ENCODE peak calls at places on chromosomes 2 and 18, in ten cellular contexts. F, C, D, O, R, J, W, X, K and L are unnamed samples.

GRCh38 chr2:240642061-240642805 is 17.0 kb downstream of the GPR35 start:
- DNase-seq in F (no peak), C (no peak), D (no peak), O (no peak), R (peak; percentile 32), J (no peak), W (no peak), X (no peak), K (no peak), L (peak; percentile 7)

GRCh38 chr2:217623513-217623912 is 379.3 kb downstream of the TNS1 start:
- DNase-seq in F (no peak), C (no peak), D (no peak), O (no peak), R (no peak), J (no peak), W (no peak), X (no peak), K (no peak), L (no peak)

GRCh38 chr2:121185111-121185510 is 99.9 kb downstream of the TFCP2L1 start:
- DNase-seq in F (no peak), C (no peak), D (no peak), O (no peak), R (no peak), J (no peak), W (no peak), X (no peak), K (no peak), L (no peak)

GRCh38 chr18:3447035-3447894 is 2.7 kb upstream of the TGIF1 start:
- DNase-seq in F (peak; percentile 48), C (peak; percentile 79), D (peak; percentile 43), O (peak; percentile 42), R (peak; percentile 63), J (no peak), W (peak; percentile 50), X (no peak), K (peak; percentile 79), L (peak; percentile 18)

GRCh38 chr2:230687498-230687897 is 25.1 kb upstream of the CAB39 start:
- DNase-seq in F (no peak), C (peak; percentile 24), D (no peak), O (no peak), R (no peak), J (no peak), W (no peak), X (no peak), K (no peak), L (no peak)

GRCh38 chr18:48928787-48929186 is 22.0 kb downstream of the SMAD7 start:
- DNase-seq in F (no peak), C (peak; percentile 58), D (peak; percentile 50), O (no peak), R (no peak), J (no peak), W (no peak), X (no peak), K (no peak), L (peak; percentile 62)

GRCh38 chr2:159891917-159892691 is 94.1 kb upstream of the CD302 start:
- DNase-seq in F (no peak), C (peak; percentile 83), D (peak; percentile 82), O (no peak), R (no peak), J (no peak), W (no peak), X (no peak), K (peak; percentile 46), L (no peak)

GRCh38 chr18:41642756-41643155 is 312.3 kb upstream of the PIK3C3 start:
- DNase-seq in F (no peak), C (peak; percentile 44), D (no peak), O (no peak), R (no peak), J (no peak), W (no peak), X (no peak), K (no peak), L (no peak)

GRCh38 chr2:170313636-170314348 is 135.8 kb downstream of the MYO3B start:
- DNase-seq in F (no peak), C (peak; percentile 8), D (peak; percentile 59), O (no peak), R (no peak), J (no peak), W (no peak), X (no peak), K (no peak), L (no peak)

GRCh38 chr2:237451582-237452469 is 35.2 kb upstream of the MLPH start:
- DNase-seq in F (peak; percentile 37), C (peak; percentile 51), D (no peak), O (no peak), R (no peak), J (no peak), W (peak; percentile 70), X (no peak), K (peak; percentile 72), L (no peak)

GRCh38 chr2:43081131-43081745 is 145.2 kb downstream of the ZFP36L2 start:
- DNase-seq in F (no peak), C (no peak), D (no peak), O (no peak), R (no peak), J (no peak), W (no peak), X (no peak), K (no peak), L (no peak)

GRCh38 chr2:35787302-35788031 is 568.1 kb upstream of the CRIM1 start:
- DNase-seq in F (no peak), C (no peak), D (no peak), O (no peak), R (no peak), J (no peak), W (no peak), X (no peak), K (peak; percentile 18), L (no peak)

GRCh38 chr2:109302319-109302718 is 173.3 kb downstream of the SH3RF3 start:
- DNase-seq in F (no peak), C (no peak), D (no peak), O (no peak), R (no peak), J (no peak), W (no peak), X (no peak), K (no peak), L (no peak)

DNA sequence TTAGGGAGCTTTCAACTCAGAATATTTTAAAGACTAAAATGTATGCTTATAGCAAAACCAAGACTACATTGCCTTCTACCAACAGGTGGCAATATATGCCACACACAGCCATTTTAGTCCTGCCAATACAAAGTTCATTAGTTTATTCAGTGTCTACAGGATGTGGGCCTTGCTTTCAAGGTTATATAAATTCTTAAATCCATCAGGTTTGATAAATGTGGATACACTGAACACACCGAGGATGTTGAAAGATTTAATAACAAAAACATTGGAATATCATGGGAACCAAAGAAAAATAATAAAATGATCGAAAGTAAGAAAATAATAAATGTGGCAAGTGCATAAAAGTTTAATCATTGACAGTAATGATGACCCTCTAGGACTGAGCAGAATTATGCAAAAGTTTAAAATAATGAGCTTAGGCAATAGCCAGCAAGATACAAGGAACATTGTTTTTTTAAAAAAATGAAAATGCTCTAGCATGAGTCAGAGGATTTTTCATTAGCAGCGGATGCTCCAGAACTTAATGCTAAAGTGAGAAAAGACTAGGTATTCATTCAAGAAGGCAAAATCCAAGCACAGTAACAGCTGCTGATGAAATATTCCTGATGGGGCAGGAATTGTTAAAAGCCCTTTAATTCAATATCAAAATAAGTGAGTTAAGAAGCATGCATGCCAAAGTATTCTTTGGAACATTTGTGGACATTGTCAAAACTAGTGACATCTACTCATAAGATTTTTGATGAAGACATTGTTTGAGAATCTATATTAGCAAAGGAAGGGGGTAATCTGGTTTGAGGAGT is 14.2 kb downstream of the SCN9A start:
- DNase-seq in F (no peak), C (peak; percentile 68), D (peak; percentile 55), O (no peak), R (no peak), J (no peak), W (no peak), X (no peak), K (peak; percentile 47), L (no peak)
- TF ChIP-seq CTCF in F (no peak), C (peak; percentile 57), D (peak; percentile 63), O (peak; percentile 53), R (peak; percentile 37), J (peak; percentile 46), W (peak; percentile 75), X (peak; percentile 60), K (peak; percentile 74), L (peak; percentile 22)

DNA sequence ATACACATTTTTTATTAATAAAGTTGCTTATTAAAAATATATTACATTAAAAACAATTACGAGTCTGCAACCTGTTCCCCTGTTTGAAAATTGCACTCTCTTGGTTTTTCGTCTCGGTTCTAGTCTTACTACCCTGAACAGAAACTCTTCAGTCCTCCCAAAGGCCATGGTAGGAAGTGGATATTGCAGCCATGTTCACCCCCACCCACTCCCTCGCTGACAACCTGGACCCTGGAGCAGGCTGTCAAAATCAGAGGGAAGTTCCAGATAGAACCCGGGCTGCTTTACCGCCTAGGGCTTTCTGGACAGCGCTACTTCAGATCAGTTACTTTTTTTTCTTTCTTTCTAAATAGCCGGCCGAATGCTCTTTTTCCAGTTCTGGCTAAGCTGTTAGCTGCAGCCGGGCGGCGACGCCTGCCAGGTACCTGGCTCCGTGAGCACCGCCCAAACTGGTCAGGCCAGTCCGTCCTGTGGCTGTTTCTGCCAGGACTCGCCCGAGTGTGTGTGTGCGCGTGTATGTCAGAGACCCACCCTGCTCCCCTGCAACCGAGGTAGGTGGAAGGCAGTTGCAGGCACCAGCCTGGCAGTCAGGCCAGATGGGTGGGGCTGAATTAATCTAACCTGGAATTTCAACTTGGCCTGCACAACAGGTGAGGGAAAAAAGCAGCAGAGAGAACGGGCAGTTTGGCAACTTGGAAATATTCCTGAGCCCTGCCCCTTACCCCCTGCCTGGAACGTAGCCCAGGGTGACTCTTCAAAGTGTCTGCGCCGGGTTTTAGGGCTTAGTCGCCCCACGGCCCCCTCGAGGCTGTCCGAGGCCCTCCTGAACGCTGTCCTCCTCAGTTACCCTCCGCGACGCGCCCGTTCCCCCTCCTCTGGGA is 1.1 kb upstream of the TET3 start:
- DNase-seq in F (no peak), C (no peak), D (no peak), O (peak; percentile 31), R (peak; percentile 56), J (peak; percentile 29), W (peak; percentile 75), X (no peak), K (peak; percentile 77), L (peak; percentile 45)
- TF ChIP-seq CTCF in F (no peak), C (no peak), D (no peak), O (no peak), R (no peak), J (no peak), W (peak; percentile 17), X (no peak), K (no peak), L (no peak)

GRCh38 chr2:168247341-168248305 is at the start of gene STK39:
- DNase-seq in F (peak; percentile 70), C (peak; percentile 71), D (peak; percentile 60), O (peak; percentile 82), R (peak; percentile 85), J (peak; percentile 60), W (peak; percentile 85), X (no peak), K (peak; percentile 90), L (peak; percentile 88)
- TF ChIP-seq CTCF in F (no peak), C (no peak), D (no peak), O (no peak), R (no peak), J (no peak), W (peak; percentile 27), X (no peak), K (peak; percentile 33), L (no peak)

DNA sequence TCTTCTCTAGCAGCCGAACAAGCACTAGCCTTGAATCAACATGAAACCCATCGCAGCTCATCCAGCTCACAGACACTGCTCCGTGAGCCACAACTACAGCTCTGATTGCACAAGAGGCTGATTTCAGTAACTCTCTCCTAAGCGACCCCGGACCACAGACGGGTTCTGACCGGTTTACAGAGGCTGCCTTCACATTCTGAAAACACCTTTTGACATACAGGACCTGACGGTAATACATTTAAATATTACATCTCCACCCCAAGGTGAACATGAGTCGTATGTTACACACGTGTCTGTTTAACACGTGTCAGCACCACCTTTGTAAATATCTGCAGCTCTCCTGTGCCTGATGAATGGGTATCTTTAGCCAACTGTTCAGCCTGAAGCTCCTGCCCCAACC is 120.7 kb downstream of the TMEM18 start:
- DNase-seq in F (no peak), C (no peak), D (no peak), O (no peak), R (no peak), J (no peak), W (no peak), X (no peak), K (no peak), L (no peak)
- TF ChIP-seq CTCF in F (no peak), C (no peak), D (no peak), O (no peak), R (no peak), J (no peak), W (no peak), X (no peak), K (no peak), L (no peak)